ENCODE peak calls at places on chromosomes 13 and 19, in ten cellular contexts. One of them, this sample, is unnamed.

GRCh38 chr13:27830010-27830409 is 37.7 kb downstream of the GSX1 start:
- DNase-seq in endodermal cell: peak; percentile 88
- DNase-seq in PC-9: peak; percentile 20
- DNase-seq in cardiac muscle cell: peak; percentile 80
- DNase-seq in WERI-Rb-1: peak; percentile 68
- DNase-seq in neural crest cell: peak; percentile 67
- DNase-seq in astrocyte of the spinal cord: peak; percentile 15
- DNase-seq in choroid plexus epithelial cell: peak; percentile 18
- DNase-seq in right lobe of liver: peak; percentile 74
- DNase-seq in uterus: no peak
- DNase-seq in this sample: peak; percentile 25

GRCh38 chr13:34627499-34627898 is 314.6 kb upstream of the NBEA start:
- DNase-seq in right lobe of liver: no peak
- DNase-seq in choroid plexus epithelial cell: no peak
- DNase-seq in WERI-Rb-1: no peak
- DNase-seq in PC-9: no peak
- DNase-seq in astrocyte of the spinal cord: no peak
- DNase-seq in cardiac muscle cell: no peak
- DNase-seq in endodermal cell: peak; percentile 64
- DNase-seq in neural crest cell: no peak
- DNase-seq in uterus: no peak
- DNase-seq in this sample: no peak

GRCh38 chr13:32530841-32531253 is 7.7 kb downstream of the N4BP2L2 start:
- DNase-seq in endodermal cell: no peak
- DNase-seq in WERI-Rb-1: no peak
- DNase-seq in neural crest cell: no peak
- DNase-seq in choroid plexus epithelial cell: peak; percentile 92
- DNase-seq in PC-9: no peak
- DNase-seq in uterus: peak; percentile 30
- DNase-seq in right lobe of liver: no peak
- DNase-seq in astrocyte of the spinal cord: peak; percentile 77
- DNase-seq in cardiac muscle cell: no peak
- DNase-seq in this sample: peak; percentile 84

GRCh38 chr19:5624154-5624663 is 1.3 kb downstream of the SAFB start:
- DNase-seq in PC-9: peak; percentile 7
- DNase-seq in right lobe of liver: peak; percentile 68
- DNase-seq in WERI-Rb-1: no peak
- DNase-seq in choroid plexus epithelial cell: peak; percentile 60
- DNase-seq in neural crest cell: no peak
- DNase-seq in uterus: peak; percentile 37
- DNase-seq in astrocyte of the spinal cord: peak; percentile 40
- DNase-seq in cardiac muscle cell: peak; percentile 42
- DNase-seq in endodermal cell: peak; percentile 45
- DNase-seq in this sample: peak; percentile 61

GRCh38 chr13:73138967-73139491 is 80.2 kb downstream of the KLF5 start:
- DNase-seq in right lobe of liver: no peak
- DNase-seq in astrocyte of the spinal cord: no peak
- DNase-seq in uterus: no peak
- DNase-seq in WERI-Rb-1: no peak
- DNase-seq in neural crest cell: no peak
- DNase-seq in choroid plexus epithelial cell: peak; percentile 23
- DNase-seq in PC-9: peak; percentile 16
- DNase-seq in cardiac muscle cell: no peak
- DNase-seq in endodermal cell: no peak
- DNase-seq in this sample: no peak

GRCh38 chr13:72255908-72256307 is 388.9 kb upstream of the DACH1 start:
- DNase-seq in right lobe of liver: no peak
- DNase-seq in choroid plexus epithelial cell: peak; percentile 65
- DNase-seq in WERI-Rb-1: peak; percentile 68
- DNase-seq in uterus: no peak
- DNase-seq in astrocyte of the spinal cord: peak; percentile 60
- DNase-seq in neural crest cell: peak; percentile 24
- DNase-seq in PC-9: peak; percentile 3
- DNase-seq in endodermal cell: peak; percentile 85
- DNase-seq in cardiac muscle cell: peak; percentile 77
- DNase-seq in this sample: peak; percentile 8

GRCh38 chr19:29708553-29709439 is 6.3 kb downstream of the C19orf12 start:
- DNase-seq in neural crest cell: no peak
- DNase-seq in WERI-Rb-1: peak; percentile 28
- DNase-seq in endodermal cell: no peak
- DNase-seq in right lobe of liver: peak; percentile 89
- DNase-seq in uterus: no peak
- DNase-seq in cardiac muscle cell: no peak
- DNase-seq in astrocyte of the spinal cord: no peak
- DNase-seq in choroid plexus epithelial cell: peak; percentile 46
- DNase-seq in PC-9: no peak
- DNase-seq in this sample: no peak

GRCh38 chr19:38267780-38268430 is 3.5 kb downstream of the SPINT2 start:
- DNase-seq in right lobe of liver: no peak
- DNase-seq in choroid plexus epithelial cell: no peak
- DNase-seq in neural crest cell: no peak
- DNase-seq in PC-9: peak; percentile 56
- DNase-seq in uterus: no peak
- DNase-seq in endodermal cell: no peak
- DNase-seq in astrocyte of the spinal cord: no peak
- DNase-seq in WERI-Rb-1: peak; percentile 61
- DNase-seq in cardiac muscle cell: no peak
- DNase-seq in this sample: no peak

GRCh38 chr19:19575411-19575810 is 37.3 kb downstream of the CILP2 start:
- DNase-seq in PC-9: no peak
- DNase-seq in choroid plexus epithelial cell: no peak
- DNase-seq in endodermal cell: peak; percentile 74
- DNase-seq in WERI-Rb-1: no peak
- DNase-seq in astrocyte of the spinal cord: no peak
- DNase-seq in uterus: no peak
- DNase-seq in right lobe of liver: no peak
- DNase-seq in neural crest cell: no peak
- DNase-seq in cardiac muscle cell: no peak
- DNase-seq in this sample: no peak

GRCh38 chr19:6753178-6754031 is 13.8 kb downstream of the SH2D3A start:
- DNase-seq in astrocyte of the spinal cord: peak; percentile 46
- DNase-seq in choroid plexus epithelial cell: peak; percentile 72
- DNase-seq in cardiac muscle cell: peak; percentile 89
- DNase-seq in PC-9: peak; percentile 37
- DNase-seq in endodermal cell: peak; percentile 100
- DNase-seq in right lobe of liver: peak; percentile 87
- DNase-seq in uterus: peak; percentile 84
- DNase-seq in WERI-Rb-1: peak; percentile 53
- DNase-seq in neural crest cell: peak; percentile 63
- DNase-seq in this sample: peak; percentile 67

GRCh38 chr19:2507109-2507508 is 31.2 kb downstream of the GADD45B start:
- DNase-seq in astrocyte of the spinal cord: peak; percentile 59
- DNase-seq in right lobe of liver: peak; percentile 57
- DNase-seq in neural crest cell: no peak
- DNase-seq in choroid plexus epithelial cell: peak; percentile 67
- DNase-seq in uterus: no peak
- DNase-seq in PC-9: peak; percentile 55
- DNase-seq in WERI-Rb-1: no peak
- DNase-seq in cardiac muscle cell: no peak
- DNase-seq in endodermal cell: no peak
- DNase-seq in this sample: peak; percentile 83

GRCh38 chr13:52001120-52001731 is 10.0 kb downstream of the ATP7B start:
- DNase-seq in PC-9: no peak
- DNase-seq in uterus: no peak
- DNase-seq in astrocyte of the spinal cord: peak; percentile 54
- DNase-seq in choroid plexus epithelial cell: peak; percentile 71
- DNase-seq in endodermal cell: peak; percentile 44
- DNase-seq in neural crest cell: no peak
- DNase-seq in right lobe of liver: no peak
- DNase-seq in cardiac muscle cell: peak; percentile 56
- DNase-seq in WERI-Rb-1: no peak
- DNase-seq in this sample: peak; percentile 59

GRCh38 chr13:99087130-99087953 is 109.5 kb upstream of the DOCK9 start:
- DNase-seq in cardiac muscle cell: peak; percentile 94
- DNase-seq in neural crest cell: peak; percentile 82
- DNase-seq in astrocyte of the spinal cord: peak; percentile 85
- DNase-seq in uterus: peak; percentile 86
- DNase-seq in PC-9: peak; percentile 92
- DNase-seq in right lobe of liver: peak; percentile 94
- DNase-seq in endodermal cell: peak; percentile 98
- DNase-seq in WERI-Rb-1: peak; percentile 99
- DNase-seq in choroid plexus epithelial cell: peak; percentile 87
- DNase-seq in this sample: peak; percentile 84

GRCh38 chr19:30669329-30670010 is 297.3 kb downstream of the ZNF536 start:
- DNase-seq in PC-9: peak; percentile 28
- DNase-seq in neural crest cell: peak; percentile 84
- DNase-seq in right lobe of liver: peak; percentile 72
- DNase-seq in WERI-Rb-1: peak; percentile 82
- DNase-seq in astrocyte of the spinal cord: peak; percentile 32
- DNase-seq in cardiac muscle cell: peak; percentile 76
- DNase-seq in endodermal cell: peak; percentile 94
- DNase-seq in choroid plexus epithelial cell: peak; percentile 50
- DNase-seq in uterus: peak; percentile 81
- DNase-seq in this sample: peak; percentile 33

GRCh38 chr19:54523403-54523802 is 20.8 kb downstream of the LAIR2 start:
- DNase-seq in right lobe of liver: peak; percentile 43
- DNase-seq in PC-9: no peak
- DNase-seq in choroid plexus epithelial cell: peak; percentile 1
- DNase-seq in astrocyte of the spinal cord: no peak
- DNase-seq in cardiac muscle cell: no peak
- DNase-seq in neural crest cell: no peak
- DNase-seq in WERI-Rb-1: no peak
- DNase-seq in uterus: peak; percentile 31
- DNase-seq in endodermal cell: no peak
- DNase-seq in this sample: no peak

GRCh38 chr19:29631450-29631849 is 25.4 kb downstream of the POP4 start:
- DNase-seq in WERI-Rb-1: no peak
- DNase-seq in uterus: no peak
- DNase-seq in choroid plexus epithelial cell: no peak
- DNase-seq in endodermal cell: no peak
- DNase-seq in right lobe of liver: no peak
- DNase-seq in astrocyte of the spinal cord: no peak
- DNase-seq in neural crest cell: no peak
- DNase-seq in cardiac muscle cell: no peak
- DNase-seq in PC-9: no peak
- DNase-seq in this sample: no peak

GRCh38 chr13:94480672-94481145 is 1.2 kb upstream of the DCT start:
- DNase-seq in WERI-Rb-1: peak; percentile 97
- DNase-seq in cardiac muscle cell: no peak
- DNase-seq in endodermal cell: no peak
- DNase-seq in right lobe of liver: no peak
- DNase-seq in neural crest cell: no peak
- DNase-seq in astrocyte of the spinal cord: peak; percentile 55
- DNase-seq in PC-9: no peak
- DNase-seq in choroid plexus epithelial cell: peak; percentile 70
- DNase-seq in uterus: no peak
- DNase-seq in this sample: no peak

GRCh38 chr19:46721269-46722003 is 4.5 kb upstream of the PRKD2 start:
- DNase-seq in choroid plexus epithelial cell: no peak
- DNase-seq in astrocyte of the spinal cord: no peak
- DNase-seq in right lobe of liver: no peak
- DNase-seq in WERI-Rb-1: no peak
- DNase-seq in uterus: no peak
- DNase-seq in neural crest cell: no peak
- DNase-seq in PC-9: no peak
- DNase-seq in cardiac muscle cell: no peak
- DNase-seq in endodermal cell: peak; percentile 79
- DNase-seq in this sample: no peak
- TF ChIP-seq CTCF in choroid plexus epithelial cell: peak; percentile 29
- TF ChIP-seq CTCF in astrocyte of the spinal cord: peak; percentile 15
- TF ChIP-seq CTCF in right lobe of liver: no peak
- TF ChIP-seq CTCF in WERI-Rb-1: peak; percentile 37
- TF ChIP-seq CTCF in uterus: no peak
- TF ChIP-seq CTCF in neural crest cell: peak; percentile 29
- TF ChIP-seq CTCF in PC-9: peak; percentile 33
- TF ChIP-seq CTCF in cardiac muscle cell: no peak
- TF ChIP-seq CTCF in endodermal cell: peak; percentile 72
- TF ChIP-seq CTCF in this sample: peak; percentile 6

DNA sequence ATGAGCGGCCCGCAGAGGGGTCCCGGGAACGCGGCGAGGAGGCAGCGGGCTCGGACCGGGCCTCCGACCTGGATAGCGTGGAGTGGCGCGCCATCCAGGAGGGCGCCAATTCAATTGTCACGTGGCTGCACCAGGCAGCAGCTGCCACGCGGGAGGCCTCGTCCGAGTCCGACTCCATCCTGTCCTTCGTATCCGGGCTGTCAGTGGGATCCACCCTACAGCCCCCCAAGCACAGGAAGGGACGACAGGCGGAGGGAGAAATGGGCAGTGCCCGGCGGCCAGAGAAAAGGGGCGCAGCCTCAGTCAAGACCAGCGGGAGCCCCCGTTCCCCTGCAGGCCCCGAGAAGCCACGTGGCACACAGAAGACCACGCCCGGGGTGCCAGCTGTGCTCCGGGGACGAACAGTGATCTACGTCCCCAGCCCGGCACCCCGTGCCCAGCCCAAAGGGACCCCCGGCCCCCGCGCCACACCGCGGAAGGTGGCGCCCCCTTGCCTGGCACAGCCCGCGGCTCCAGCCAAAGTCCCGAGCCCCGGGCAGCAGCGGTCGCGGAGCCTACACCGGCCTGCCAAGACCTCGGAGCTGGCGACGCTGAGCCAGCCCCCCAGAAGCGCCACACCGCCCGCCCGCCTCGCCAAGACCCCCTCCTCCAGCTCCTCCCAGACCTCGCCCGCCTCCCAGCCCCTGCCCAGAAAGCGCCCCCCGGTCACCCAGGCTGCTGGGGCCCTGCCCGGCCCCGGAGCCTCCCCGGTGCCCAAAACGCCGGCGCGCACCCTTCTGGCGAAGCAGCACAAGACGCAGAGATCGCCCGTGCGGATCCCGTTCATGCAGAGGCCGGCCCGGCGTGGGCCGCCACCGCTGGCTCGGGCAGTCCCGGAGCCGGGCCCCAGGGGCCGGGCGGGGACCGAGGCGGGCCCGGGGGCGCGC is 10.5 kb downstream of the C19orf25 start:
- DNase-seq in endodermal cell: peak; percentile 88
- DNase-seq in PC-9: no peak
- DNase-seq in astrocyte of the spinal cord: no peak
- DNase-seq in neural crest cell: no peak
- DNase-seq in cardiac muscle cell: peak; percentile 56
- DNase-seq in WERI-Rb-1: no peak
- DNase-seq in uterus: no peak
- DNase-seq in choroid plexus epithelial cell: peak; percentile 42
- DNase-seq in right lobe of liver: peak; percentile 66
- DNase-seq in this sample: peak; percentile 34
- TF ChIP-seq CTCF in endodermal cell: no peak
- TF ChIP-seq CTCF in PC-9: no peak
- TF ChIP-seq CTCF in astrocyte of the spinal cord: no peak
- TF ChIP-seq CTCF in neural crest cell: no peak
- TF ChIP-seq CTCF in cardiac muscle cell: no peak
- TF ChIP-seq CTCF in WERI-Rb-1: no peak
- TF ChIP-seq CTCF in uterus: no peak
- TF ChIP-seq CTCF in choroid plexus epithelial cell: peak; percentile 2
- TF ChIP-seq CTCF in right lobe of liver: no peak
- TF ChIP-seq CTCF in this sample: no peak

GRCh38 chr13:29771247-29771646 is 79.2 kb downstream of the UBL3 start:
- DNase-seq in uterus: no peak
- DNase-seq in WERI-Rb-1: no peak
- DNase-seq in PC-9: no peak
- DNase-seq in cardiac muscle cell: peak; percentile 8
- DNase-seq in choroid plexus epithelial cell: peak; percentile 62
- DNase-seq in right lobe of liver: no peak
- DNase-seq in neural crest cell: no peak
- DNase-seq in endodermal cell: no peak
- DNase-seq in astrocyte of the spinal cord: peak; percentile 54
- DNase-seq in this sample: peak; percentile 44
- TF ChIP-seq CTCF in uterus: peak; percentile 39
- TF ChIP-seq CTCF in WERI-Rb-1: no peak
- TF ChIP-seq CTCF in PC-9: peak; percentile 78
- TF ChIP-seq CTCF in cardiac muscle cell: peak; percentile 36
- TF ChIP-seq CTCF in choroid plexus epithelial cell: peak; percentile 44
- TF ChIP-seq CTCF in right lobe of liver: peak; percentile 62
- TF ChIP-seq CTCF in neural crest cell: peak; percentile 73
- TF ChIP-seq CTCF in endodermal cell: peak; percentile 78
- TF ChIP-seq CTCF in astrocyte of the spinal cord: peak; percentile 29
- TF ChIP-seq CTCF in this sample: peak; percentile 42

GRCh38 chr19:11984986-11985385 is 20.1 kb downstream of the ZNF763 start:
- DNase-seq in WERI-Rb-1: peak; percentile 52
- DNase-seq in cardiac muscle cell: peak; percentile 41
- DNase-seq in right lobe of liver: no peak
- DNase-seq in endodermal cell: peak; percentile 57
- DNase-seq in choroid plexus epithelial cell: no peak
- DNase-seq in PC-9: no peak
- DNase-seq in uterus: no peak
- DNase-seq in astrocyte of the spinal cord: no peak
- DNase-seq in neural crest cell: peak; percentile 20
- DNase-seq in this sample: no peak
- TF ChIP-seq CTCF in WERI-Rb-1: peak; percentile 74
- TF ChIP-seq CTCF in cardiac muscle cell: peak; percentile 12
- TF ChIP-seq CTCF in right lobe of liver: no peak
- TF ChIP-seq CTCF in endodermal cell: peak; percentile 51
- TF ChIP-seq CTCF in choroid plexus epithelial cell: peak; percentile 12
- TF ChIP-seq CTCF in PC-9: no peak
- TF ChIP-seq CTCF in uterus: no peak
- TF ChIP-seq CTCF in astrocyte of the spinal cord: no peak
- TF ChIP-seq CTCF in neural crest cell: peak; percentile 41
- TF ChIP-seq CTCF in this sample: peak; percentile 15